ENCODE peak calls at places on chromosomes 2 and 18, in six cellular contexts. O, A, F, K, D and G are unnamed samples.

GRCh38 chr2:239950144-239950920 is 74.8 kb downstream of the NDUFA10 start:
- DNase-seq in O (no peak), A (no peak), F (no peak), K (peak), D (no peak), G (no peak)

GRCh38 chr2:120561393-120562035 is 174.2 kb upstream of the GLI2 start:
- DNase-seq in O (no peak), A (no peak), F (no peak), K (no peak), D (no peak), G (no peak)

GRCh38 chr2:63078852-63079606 is 28.4 kb downstream of the OTX1 start:
- DNase-seq in O (peak), A (no peak), F (no peak), K (no peak), D (peak), G (no peak)

GRCh38 chr2:146579154-146579930 is 1265.5 kb upstream of the ACVR2A start:
- DNase-seq in O (peak), A (peak), F (no peak), K (no peak), D (peak), G (peak)

GRCh38 chr2:158748925-158749590 is 46.1 kb upstream of the DAPL1 start:
- DNase-seq in O (no peak), A (no peak), F (no peak), K (no peak), D (no peak), G (no peak)

GRCh38 chr2:234678721-234679120 is 181.8 kb upstream of the ARL4C start:
- DNase-seq in O (no peak), A (no peak), F (no peak), K (no peak), D (no peak), G (peak)

GRCh38 chr2:25174192-25174861 is 5.9 kb upstream of the POMC start:
- DNase-seq in O (no peak), A (no peak), F (no peak), K (no peak), D (no peak), G (no peak)

GRCh38 chr2:42169869-42170465 is 814 bp downstream of the EML4 start:
- DNase-seq in O (peak), A (no peak), F (no peak), K (no peak), D (no peak), G (peak)

GRCh38 chr2:65396348-65397026 is 35.9 kb downstream of the SPRED2 start:
- DNase-seq in O (no peak), A (no peak), F (peak), K (no peak), D (peak), G (peak)

GRCh38 chr2:71223767-71224333 is 3.1 kb downstream of the PAIP2B start:
- DNase-seq in O (peak), A (peak), F (peak), K (no peak), D (peak), G (peak)

GRCh38 chr2:151478011-151478410 is 68.3 kb downstream of the RIF1 start:
- DNase-seq in O (no peak), A (no peak), F (no peak), K (no peak), D (peak), G (peak)

DNA sequence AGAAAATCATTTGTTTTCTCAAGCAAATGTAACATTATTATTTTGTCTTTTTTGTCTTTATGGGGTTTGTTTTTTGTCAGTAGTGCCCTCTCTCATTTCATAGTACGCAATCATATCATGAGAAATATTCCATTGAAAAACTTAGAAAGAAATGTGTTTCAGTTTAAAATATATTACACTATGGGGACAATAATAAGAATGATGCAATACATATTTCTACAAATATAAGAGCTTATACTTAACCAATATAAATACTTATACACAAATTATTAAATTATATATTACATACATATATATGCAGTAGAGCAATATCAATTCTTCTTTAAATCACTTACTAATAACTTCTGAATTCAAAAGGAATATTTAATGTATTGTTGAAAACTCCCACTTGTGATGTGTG is 13.7 kb downstream of the LRRTM4 start:
- DNase-seq in O (no peak), A (no peak), F (no peak), K (no peak), D (no peak), G (no peak)
- TF ChIP-seq CTCF in O (no peak), A (no peak), F (no peak), K (no peak), D (no peak), G (no peak)

DNA sequence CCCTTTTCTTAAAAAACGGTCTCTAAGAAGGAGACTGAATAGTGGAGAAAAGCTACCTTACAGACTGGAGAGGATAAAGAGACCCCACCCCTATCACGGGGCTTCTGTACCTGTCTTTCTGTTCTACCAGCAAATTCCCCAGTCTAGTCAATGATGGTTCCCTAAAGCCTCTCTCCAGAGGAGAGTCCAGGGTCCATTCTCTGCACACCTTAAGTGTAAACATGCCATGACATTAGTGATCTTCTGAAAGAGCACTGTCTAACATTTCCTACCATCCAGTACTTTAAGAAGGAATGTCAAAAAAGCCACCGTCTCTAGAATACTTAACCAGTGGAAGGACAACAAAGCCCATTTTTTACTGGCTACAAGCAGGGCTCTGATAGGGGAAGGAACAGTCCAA is 17.0 kb upstream of the ERCC3 start:
- DNase-seq in O (no peak), A (no peak), F (no peak), K (no peak), D (no peak), G (no peak)
- TF ChIP-seq CTCF in O (no peak), A (no peak), F (no peak), K (no peak), D (no peak), G (no peak)

GRCh38 chr2:127201452-127201851 is 18.6 kb downstream of the CYP27C1 start:
- DNase-seq in O (no peak), A (no peak), F (no peak), K (no peak), D (no peak), G (no peak)
- TF ChIP-seq CTCF in O (no peak), A (no peak), F (no peak), K (no peak), D (peak), G (no peak)

DNA sequence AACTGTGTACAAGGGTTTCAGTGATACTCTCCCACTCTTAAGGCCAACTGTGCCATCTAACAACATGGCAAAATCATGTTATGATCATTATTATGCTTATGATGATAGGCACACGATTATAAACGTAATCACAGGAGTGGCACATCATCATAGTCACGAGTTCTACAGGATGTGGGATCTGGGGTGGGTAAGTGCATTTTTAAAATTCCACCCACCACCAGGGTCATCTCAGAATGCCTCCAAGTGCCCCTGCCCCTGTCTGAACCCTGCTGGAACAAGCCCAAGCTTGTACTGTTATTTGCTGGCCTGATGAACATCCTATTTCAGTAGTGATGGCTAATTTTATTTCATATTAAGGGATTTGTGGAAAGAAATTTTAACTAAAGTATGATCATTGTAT is 117.8 kb downstream of the PTPRM start:
- DNase-seq in O (no peak), A (no peak), F (no peak), K (no peak), D (no peak), G (no peak)
- TF ChIP-seq CTCF in O (no peak), A (no peak), F (no peak), K (no peak), D (no peak), G (no peak)

DNA sequence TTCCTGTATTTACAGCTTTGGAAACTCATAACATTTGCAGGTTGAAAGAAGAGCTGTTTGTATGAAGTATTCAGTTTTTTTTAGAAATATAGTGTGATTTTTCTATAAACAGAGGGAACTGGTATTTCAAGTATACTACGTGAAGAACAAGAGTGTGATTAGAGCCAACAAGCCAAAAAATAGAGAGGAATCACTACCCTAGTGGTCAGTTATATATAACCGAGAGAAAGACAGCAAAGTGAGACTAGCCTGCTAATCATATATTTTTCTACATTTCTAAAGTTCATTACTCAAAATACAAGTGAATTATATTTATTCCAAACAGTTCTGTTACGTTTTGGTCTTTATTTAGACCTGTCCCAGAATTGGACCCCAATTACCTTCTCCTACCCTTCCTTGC is 444.8 kb upstream of the NRP2 start:
- DNase-seq in O (no peak), A (no peak), F (no peak), K (no peak), D (peak), G (no peak)
- TF ChIP-seq CTCF in O (peak), A (no peak), F (no peak), K (no peak), D (peak), G (peak)

GRCh38 chr18:76437011-76437410 is 58.0 kb downstream of the ZNF516 start:
- DNase-seq in O (no peak), A (no peak), F (no peak), K (no peak), D (no peak), G (no peak)

GRCh38 chr18:76436342-76436741 is 58.7 kb downstream of the ZNF516 start:
- DNase-seq in O (no peak), A (no peak), F (no peak), K (no peak), D (no peak), G (no peak)

GRCh38 chr18:76433788-76434187 is 61.3 kb downstream of the ZNF516 start:
- DNase-seq in O (no peak), A (no peak), F (no peak), K (no peak), D (no peak), G (no peak)

GRCh38 chr18:76434452-76434851 is 60.6 kb downstream of the ZNF516 start:
- DNase-seq in O (no peak), A (no peak), F (no peak), K (no peak), D (no peak), G (no peak)

GRCh38 chr18:76435321-76435989 is 59.6 kb downstream of the ZNF516 start:
- DNase-seq in O (no peak), A (no peak), F (no peak), K (no peak), D (no peak), G (no peak)
- TF ChIP-seq CTCF in O (peak), A (no peak), F (peak), K (no peak), D (peak), G (no peak)

GRCh38 chr2:21282515-21282898 is 158.7 kb downstream of the TDRD15 start:
- DNase-seq in O (no peak), A (no peak), F (no peak), K (no peak), D (no peak), G (no peak)
- TF ChIP-seq CTCF in O (no peak), A (no peak), F (no peak), K (no peak), D (no peak), G (no peak)

DNA sequence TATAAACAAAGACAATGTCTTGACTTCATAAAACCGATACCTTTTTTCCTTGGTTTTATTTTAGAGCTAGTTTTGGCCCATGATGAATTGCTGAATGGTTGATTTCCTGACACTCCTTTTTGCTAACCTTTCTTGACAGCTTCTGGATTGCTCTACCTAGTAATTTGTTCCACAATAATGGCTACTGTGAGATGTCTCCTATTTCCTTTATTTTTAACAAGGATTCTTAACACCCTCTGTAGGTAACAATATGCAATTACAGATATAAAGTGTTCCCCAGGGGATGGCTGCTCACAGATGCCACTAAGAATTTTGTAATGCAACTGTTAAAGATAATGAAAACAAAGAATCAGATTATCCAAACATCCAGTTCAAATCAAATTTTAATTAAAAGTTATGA is 100.8 kb upstream of the ATP5MC3 start:
- DNase-seq in O (peak), A (peak), F (no peak), K (no peak), D (peak), G (peak)
- TF ChIP-seq CTCF in O (peak), A (peak), F (peak), K (peak), D (peak), G (peak)

GRCh38 chr2:36777788-36778187 is 81.3 kb downstream of the VIT start:
- DNase-seq in O (no peak), A (no peak), F (no peak), K (no peak), D (no peak), G (no peak)
- TF ChIP-seq CTCF in O (no peak), A (no peak), F (no peak), K (no peak), D (peak), G (no peak)